ENCODE peak calls at places on chromosomes 12 and 14, in four cellular contexts. U, O, R and F are unnamed samples.

GRCh38 chr14:77985235-77985634 is 184.9 kb upstream of the NRXN3 start:
- DNase-seq in O (peak; percentile 36), U (no peak), R (no peak), F (no peak)

GRCh38 chr12:12791756-12792346 is 6.4 kb downstream of the APOLD1 start:
- DNase-seq in O (peak; percentile 37), U (peak; percentile 22), R (no peak), F (peak; percentile 69)

GRCh38 chr14:99038401-99038800 is 233.6 kb downstream of the BCL11B start:
- DNase-seq in O (no peak), R (no peak), U (no peak), F (no peak)

GRCh38 chr14:92680781-92681650 is 67.4 kb downstream of the LGMN start:
- DNase-seq in U (peak; percentile 71), R (no peak), O (peak; percentile 72), F (peak; percentile 89)

GRCh38 chr12:126389961-126390360 is 1324.7 kb downstream of the AACS start:
- DNase-seq in O (no peak), U (no peak), R (no peak), F (no peak)

GRCh38 chr12:69405466-69405865 is 45.9 kb downstream of the YEATS4 start:
- DNase-seq in R (no peak), U (peak; percentile 98), O (no peak), F (no peak)

GRCh38 chr12:122051231-122051876 is 27.2 kb upstream of the MLXIP start:
- DNase-seq in R (no peak), U (peak; percentile 44), O (peak; percentile 73), F (peak; percentile 81)

GRCh38 chr14:26282578-26282977 is 315.3 kb downstream of the NOVA1 start:
- DNase-seq in R (no peak), U (no peak), O (no peak), F (no peak)

GRCh38 chr12:119809023-119809422 is 68.1 kb downstream of the CIT start:
- DNase-seq in O (no peak), R (no peak), U (no peak), F (no peak)

GRCh38 chr12:65462506-65462905 is 184.0 kb downstream of the MSRB3 start:
- DNase-seq in R (no peak), U (no peak), O (no peak), F (no peak)

GRCh38 chr12:1464925-1465324 is 129.5 kb downstream of the FBXL14 start:
- DNase-seq in O (no peak), R (no peak), U (no peak), F (no peak)

GRCh38 chr14:101781240-101782061 is 19.9 kb downstream of the PPP2R5C start:
- DNase-seq in O (no peak), U (no peak), R (no peak), F (no peak)

GRCh38 chr12:26513357-26514043 is 318.1 kb downstream of the SSPN start:
- DNase-seq in U (no peak), O (no peak), R (no peak), F (no peak)

GRCh38 chr14:98189944-98190343 is 1082.1 kb downstream of the BCL11B start:
- DNase-seq in O (no peak), U (no peak), R (no peak), F (no peak)

GRCh38 chr12:87820524-87821194 is 208.5 kb downstream of the C12orf50 start:
- DNase-seq in R (no peak), O (no peak), U (peak; percentile 74), F (no peak)

GRCh38 chr12:59396941-59397340 is 198.9 kb upstream of the SLC16A7 start:
- DNase-seq in R (no peak), U (peak; percentile 36), O (no peak), F (no peak)

GRCh38 chr12:66813137-66813867 is 134.4 kb upstream of the GRIP1 start:
- DNase-seq in R (no peak), O (no peak), U (no peak), F (no peak)

DNA sequence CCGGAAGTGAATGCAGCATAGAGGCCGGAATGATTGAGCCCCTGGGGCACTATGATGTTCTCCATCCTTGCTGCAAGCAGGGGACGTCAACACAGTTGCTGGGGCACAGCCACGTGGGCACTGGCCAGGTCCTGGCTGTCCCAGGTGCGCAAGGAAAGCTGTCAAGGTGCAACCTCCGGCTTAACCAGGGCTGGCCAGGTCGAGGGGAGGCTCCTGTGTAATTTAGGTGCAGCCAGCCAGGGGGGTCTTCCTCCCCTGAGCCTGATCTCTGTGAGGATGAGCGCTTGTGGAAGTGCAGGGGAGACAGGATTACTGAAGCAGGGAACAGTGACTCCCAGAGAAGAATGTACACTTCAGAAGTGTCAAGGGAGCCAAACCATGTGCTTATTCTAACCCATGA is 852.8 kb upstream of the TMEM132C start:
- DNase-seq in R (no peak), O (no peak), U (no peak), F (no peak)
- TF ChIP-seq POLR2A in R (no peak), O (no peak), U (no peak), F (no peak)

GRCh38 chr12:123389560-123390351 is 5.8 kb downstream of the KMT5A start:
- DNase-seq in R (peak; percentile 84), U (no peak), O (peak; percentile 59), F (peak; percentile 68)
- TF ChIP-seq POLR2A in R (no peak), U (no peak), O (no peak), F (no peak)

GRCh38 chr14:105294142-105294597 is 6.6 kb downstream of the BRF1 start:
- DNase-seq in O (peak; percentile 82), U (peak; percentile 50), R (no peak), F (no peak)
- TF ChIP-seq POLR2A in O (no peak), U (no peak), R (no peak), F (no peak)

DNA sequence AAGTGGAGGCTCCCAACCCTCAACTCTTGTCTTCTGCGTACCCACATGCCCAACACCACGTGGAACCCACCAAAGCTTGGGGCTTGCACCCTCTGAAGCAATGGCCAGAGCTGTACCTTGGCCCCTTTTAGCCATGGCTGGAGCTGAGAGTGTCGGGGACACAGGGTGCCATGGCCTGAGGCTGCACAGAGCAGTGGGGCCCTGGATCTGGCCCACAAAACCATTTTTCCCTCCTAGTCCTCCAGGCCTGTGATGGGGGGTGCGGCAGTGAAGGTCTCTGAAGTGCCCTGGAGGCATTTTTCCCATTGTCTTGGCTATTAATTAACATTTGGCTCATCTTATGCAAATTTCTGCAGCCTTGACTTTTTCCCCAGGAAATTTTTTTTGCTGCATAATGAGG is 18.8 kb upstream of the ASPG start:
- DNase-seq in U (no peak), O (no peak), R (no peak), F (no peak)
- TF ChIP-seq POLR2A in U (no peak), O (no peak), R (no peak), F (no peak)

GRCh38 chr12:62332598-62332997 is 72.4 kb downstream of the USP15 start:
- DNase-seq in O (no peak), U (peak; percentile 79), R (no peak), F (no peak)
- TF ChIP-seq POLR2A in O (no peak), U (no peak), R (no peak), F (no peak)

GRCh38 chr14:54609576-54609975 is 42.6 kb downstream of the SAMD4A start:
- DNase-seq in U (no peak), R (no peak), O (no peak), F (no peak)
- TF ChIP-seq POLR2A in U (no peak), R (no peak), O (no peak), F (no peak)

DNA sequence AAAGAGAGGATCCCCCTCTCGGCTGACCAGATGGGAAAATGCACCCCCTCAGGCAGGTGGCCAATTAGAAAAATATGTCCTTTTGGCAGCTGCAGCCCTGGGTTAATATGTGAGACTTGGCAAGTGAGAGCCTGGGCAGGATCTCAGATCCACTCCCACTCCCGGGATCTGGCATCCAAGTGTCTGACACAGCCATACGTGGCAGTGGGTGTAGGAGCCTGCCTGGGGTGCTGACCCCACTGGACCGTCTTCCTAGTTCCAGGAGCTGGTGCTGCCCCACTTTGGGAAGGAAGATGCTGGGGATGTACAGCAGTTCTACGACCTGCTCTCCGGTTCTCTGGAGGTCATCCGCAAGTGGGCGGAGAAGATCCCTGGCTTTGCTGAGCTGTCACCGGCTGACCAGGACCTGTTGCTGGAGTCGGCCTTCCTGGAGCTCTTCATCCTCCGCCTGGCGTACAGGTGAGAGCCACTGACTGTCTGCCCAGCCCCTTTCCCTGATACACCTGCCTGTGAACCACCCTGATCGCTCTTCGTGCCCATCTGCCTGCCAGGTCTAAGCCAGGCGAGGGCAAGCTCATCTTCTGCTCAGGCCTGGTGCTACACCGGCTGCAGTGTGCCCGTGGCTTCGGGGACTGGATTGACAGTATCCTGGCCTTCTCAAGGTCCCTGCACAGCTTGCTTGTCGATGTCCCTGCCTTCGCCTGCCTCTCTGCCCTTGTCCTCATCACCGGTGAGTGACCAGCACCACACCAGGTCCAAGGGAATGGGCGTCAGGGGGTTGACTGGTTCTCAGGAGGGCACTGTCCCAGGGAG is 5.8 kb downstream of the NR4A1 start:
- DNase-seq in O (peak; percentile 43), R (no peak), U (peak; percentile 54), F (peak; percentile 87)
- TF ChIP-seq POLR2A in O (no peak), R (peak; percentile 5), U (peak; percentile 24), F (no peak)

GRCh38 chr12:89346741-89347324 is 5.5 kb downstream of the DUSP6 start:
- DNase-seq in O (peak; percentile 64), U (peak; percentile 77), R (no peak), F (peak; percentile 75)
- TF ChIP-seq POLR2A in O (no peak), U (peak; percentile 55), R (no peak), F (no peak)

GRCh38 chr12:6827982-6828670 is at the start of gene P3H3:
- DNase-seq in U (peak; percentile 47), R (no peak), O (no peak), F (no peak)

GRCh38 chr12:6827437-6827894 is 741 bp upstream of the P3H3 start:
- DNase-seq in U (peak; percentile 79), R (peak; percentile 90), O (peak; percentile 85), F (peak; percentile 97)

GRCh38 chr12:6830286-6830892 is 2.2 kb downstream of the P3H3 start:
- DNase-seq in U (no peak), O (no peak), R (no peak), F (no peak)

GRCh38 chr12:6829532-6830220 is 1.5 kb downstream of the P3H3 start:
- DNase-seq in U (peak; percentile 43), R (no peak), O (no peak), F (no peak)

GRCh38 chr12:6828671-6829531 is 694 bp downstream of the P3H3 start:
- DNase-seq in R (no peak), O (no peak), U (peak; percentile 50), F (peak; percentile 84)
- TF ChIP-seq POLR2A in R (no peak), O (no peak), U (no peak), F (no peak)